ENCODE peak calls at places on chromosome 11, in four cellular contexts. R, J, K and W are unnamed samples.

GRCh38 chr11:73530109-73530508 is 67.8 kb downstream of the FAM168A start:
- DNase-seq in R (peak), J (no peak), K (peak), W (no peak)

GRCh38 chr11:35810045-35810444 is 133.8 kb upstream of the LDLRAD3 start:
- DNase-seq in R (no peak), J (no peak), K (no peak), W (no peak)

GRCh38 chr11:11842426-11843008 is 745 bp downstream of the USP47 start:
- DNase-seq in R (peak), J (peak), K (peak), W (peak)

GRCh38 chr11:43579171-43579918 is 101.2 kb upstream of the HSD17B12 start:
- DNase-seq in R (peak), J (no peak), K (no peak), W (no peak)

GRCh38 chr11:10654211-10655150 is 39.1 kb downstream of the IRAG1 start:
- DNase-seq in R (peak), J (no peak), K (peak), W (no peak)

GRCh38 chr11:78841451-78842060 is 266.9 kb upstream of the NARS2 start:
- DNase-seq in R (peak), J (peak), K (no peak), W (no peak)

GRCh38 chr11:44005956-44006355 is 41.8 kb upstream of the ACCSL start:
- DNase-seq in R (no peak), J (no peak), K (no peak), W (no peak)

GRCh38 chr11:37527545-37527944 is 929.5 kb upstream of the RAG2 start:
- DNase-seq in R (no peak), J (no peak), K (no peak), W (no peak)

GRCh38 chr11:12157241-12157661 is 46.9 kb downstream of the MICAL2 start:
- DNase-seq in R (no peak), J (no peak), K (peak), W (peak)

GRCh38 chr11:108592591-108593213 is 866 bp downstream of the EXPH5 start:
- DNase-seq in R (peak), J (no peak), K (no peak), W (no peak)

GRCh38 chr11:64353101-64353738 is 5.7 kb upstream of the RPS6KA4 start:
- DNase-seq in R (no peak), J (no peak), K (no peak), W (no peak)

GRCh38 chr11:112620621-112621394 is 340.4 kb upstream of the NCAM1 start:
- DNase-seq in R (peak), J (peak), K (peak), W (no peak)

GRCh38 chr11:117724621-117725020 is 72.4 kb downstream of the DSCAML1 start:
- DNase-seq in R (no peak), J (no peak), K (no peak), W (no peak)

GRCh38 chr11:76800466-76801200 is 17.5 kb downstream of the TSKU start:
- DNase-seq in R (no peak), J (no peak), K (no peak), W (no peak)

GRCh38 chr11:72179804-72180396 is 12.0 kb upstream of the FOLR1 start:
- DNase-seq in R (no peak), J (no peak), K (no peak), W (no peak)

GRCh38 chr11:1487091-1487850 is 692 bp upstream of the MOB2 start:
- DNase-seq in R (no peak), J (no peak), K (no peak), W (no peak)

GRCh38 chr11:67245046-67245445 is 21.2 kb upstream of the GRK2 start:
- DNase-seq in R (no peak), J (no peak), K (no peak), W (no peak)

GRCh38 chr11:544817-545166 is 7.5 kb downstream of the LRRC56 start:
- DNase-seq in R (no peak), J (no peak), K (no peak), W (no peak)

GRCh38 chr11:76769071-76769560 is 14.0 kb upstream of the TSKU start:
- DNase-seq in R (no peak), J (no peak), K (peak), W (no peak)

GRCh38 chr11:19806251-19806650 is 93.6 kb downstream of the NAV2 start:
- DNase-seq in R (no peak), J (no peak), K (no peak), W (no peak)

GRCh38 chr11:76698321-76699043 is 27.9 kb upstream of the LRRC32 start:
- DNase-seq in R (peak), J (no peak), K (no peak), W (no peak)

GRCh38 chr11:36311926-36312592 is 16.0 kb downstream of the PRR5L start:
- DNase-seq in R (peak), J (no peak), K (no peak), W (no peak)

GRCh38 chr11:12362857-12363256 is 14.5 kb upstream of the PARVA start:
- DNase-seq in R (no peak), J (no peak), K (no peak), W (no peak)

GRCh38 chr11:75673977-75674582 is 5.2 kb upstream of the MAP6 start:
- DNase-seq in R (peak), J (no peak), K (peak), W (peak)

GRCh38 chr11:11620966-11621880 is 582 bp downstream of the GALNT18 start:
- DNase-seq in R (peak), J (no peak), K (peak), W (no peak)

GRCh38 chr11:7670631-7671030 is 2.7 kb downstream of the CYB5R2 start:
- DNase-seq in R (peak), J (no peak), K (no peak), W (no peak)

GRCh38 chr11:3147257-3147619 is 17.9 kb downstream of the OSBPL5 start:
- DNase-seq in R (no peak), J (no peak), K (no peak), W (no peak)

GRCh38 chr11:43706631-43707030 is 26.1 kb downstream of the HSD17B12 start:
- DNase-seq in R (no peak), J (no peak), K (no peak), W (no peak)

GRCh38 chr11:72807789-72808188 is 6.4 kb upstream of the ATG16L2 start:
- DNase-seq in R (no peak), J (no peak), K (no peak), W (no peak)

GRCh38 chr11:82790723-82791487 is 57.2 kb upstream of the FAM181B start:
- DNase-seq in R (no peak), J (no peak), K (no peak), W (no peak)

GRCh38 chr11:117980280-117980679 is 5.9 kb upstream of the IL10RA start:
- DNase-seq in R (peak), J (no peak), K (no peak), W (no peak)

GRCh38 chr11:127023991-127024390 is 23.4 kb upstream of the KIRREL3 start:
- DNase-seq in R (peak), J (no peak), K (no peak), W (no peak)

GRCh38 chr11:47348131-47348802 is 4.2 kb downstream of the MYBPC3 start:
- DNase-seq in R (no peak), J (no peak), K (no peak), W (no peak)

GRCh38 chr11:75625970-75626691 is 42.7 kb downstream of the MAP6 start:
- DNase-seq in R (peak), J (peak), K (peak), W (peak)

GRCh38 chr11:33507967-33508366 is 192.7 kb downstream of the C11orf91 start:
- DNase-seq in R (peak), J (no peak), K (peak), W (no peak)

GRCh38 chr11:30433831-30434230 is 110.9 kb downstream of the ARL14EP start:
- DNase-seq in R (no peak), J (no peak), K (no peak), W (no peak)

GRCh38 chr11:8785998-8786397 is 103.4 kb downstream of the RPL27A start:
- DNase-seq in R (no peak), J (no peak), K (no peak), W (no peak)

GRCh38 chr11:27722117-27722844 is 22.0 kb upstream of the BDNF start:
- DNase-seq in R (peak), J (no peak), K (peak), W (no peak)

GRCh38 chr11:27722945-27723344 is 22.7 kb upstream of the BDNF start:
- DNase-seq in R (no peak), J (no peak), K (peak), W (no peak)

GRCh38 chr11:27720277-27720830 is 20.1 kb upstream of the BDNF start:
- DNase-seq in R (peak), J (no peak), K (peak), W (no peak)

GRCh38 chr11:27719575-27719925 is 19.3 kb upstream of the BDNF start:
- DNase-seq in R (no peak), J (no peak), K (no peak), W (no peak)

GRCh38 chr11:27721505-27722116 is 21.4 kb upstream of the BDNF start:
- DNase-seq in R (no peak), J (no peak), K (no peak), W (no peak)
- H3K4me3 ChIP-seq in R (peak), J (peak), K (peak), W (peak)

GRCh38 chr11:122360875-122361274 is 244.9 kb upstream of the BLID start:
- DNase-seq in R (no peak), J (no peak), K (no peak), W (no peak)
- TF ChIP-seq CTCF in R (no peak), J (no peak), K (no peak), W (no peak)

GRCh38 chr11:18393581-18394299 is 623 bp upstream of the LDHA start:
- DNase-seq in R (no peak), J (no peak), K (no peak), W (no peak)
- H3K4me3 ChIP-seq in R (peak), J (peak), K (peak), W (no peak)

GRCh38 chr11:124072147-124072546 is 31.0 kb upstream of the OR10G7 start:
- DNase-seq in R (no peak), J (no peak), K (no peak), W (no peak)

GRCh38 chr11:124070906-124071621 is 29.9 kb upstream of the OR10G7 start:
- DNase-seq in R (peak), J (peak), K (peak), W (peak)

GRCh38 chr11:124068711-124069110 is 27.6 kb upstream of the OR10G7 start:
- DNase-seq in R (no peak), J (no peak), K (no peak), W (no peak)

GRCh38 chr11:124071622-124071948 is 30.5 kb upstream of the OR10G7 start:
- DNase-seq in R (no peak), J (no peak), K (no peak), W (no peak)

DNA sequence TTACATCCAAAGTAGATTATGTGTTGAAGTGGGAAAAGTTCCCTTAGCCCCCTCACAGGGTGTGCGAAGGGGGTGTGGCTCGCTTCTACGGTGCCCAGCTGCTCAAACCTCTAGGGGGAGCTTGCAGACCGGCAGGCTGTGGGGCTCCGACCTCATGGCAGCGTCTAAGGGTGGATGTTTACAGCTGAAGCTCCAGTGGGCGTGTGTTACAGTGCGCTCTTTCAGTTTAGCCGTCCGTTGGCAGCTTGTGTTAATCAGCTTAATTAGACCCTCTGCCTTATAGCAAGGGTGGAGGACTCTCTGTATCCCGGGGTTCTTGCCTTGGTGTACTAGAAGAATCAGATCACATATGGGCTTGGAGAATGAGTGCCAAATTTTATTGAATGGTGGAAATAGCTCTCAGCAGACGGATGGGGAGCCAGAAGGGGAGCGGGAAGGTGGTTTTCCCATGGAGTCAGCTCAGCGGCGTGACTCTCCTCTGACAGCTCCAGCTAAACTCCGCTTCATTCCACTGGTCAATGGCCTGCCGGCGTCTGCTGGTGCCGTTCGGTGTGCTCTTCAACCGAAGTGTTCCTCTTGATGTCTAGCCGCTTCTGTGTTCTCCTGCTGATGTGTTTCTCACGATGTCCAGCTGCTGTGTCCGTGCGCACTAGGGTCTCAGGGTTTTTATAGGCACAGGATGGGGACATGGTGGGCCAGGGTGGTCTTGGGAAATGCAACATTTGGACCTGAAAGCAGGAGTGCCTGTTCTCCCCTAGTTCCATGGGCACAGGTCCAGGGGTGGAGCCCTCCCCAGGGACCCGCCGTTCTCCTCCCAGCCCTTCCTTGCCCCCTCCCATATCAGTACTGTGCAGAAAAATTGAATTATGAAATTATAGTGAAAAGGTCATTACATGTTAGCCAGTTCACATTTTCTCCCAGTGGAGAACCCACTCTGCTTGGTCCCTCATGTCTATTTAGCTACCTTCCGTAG is 28.6 kb upstream of the OR10G7 start:
- DNase-seq in R (peak), J (no peak), K (peak), W (peak)
- TF ChIP-seq CTCF in R (peak), J (peak), K (peak), W (peak)

GRCh38 chr11:65430406-65431217 is 8.0 kb downstream of the NEAT1 start:
- DNase-seq in R (peak), J (no peak), K (peak), W (peak)
- H3K4me3 ChIP-seq in R (peak), J (peak), K (peak), W (peak)

GRCh38 chr11:58285483-58286040 is 17.5 kb upstream of the OR10W1 start:
- DNase-seq in R (no peak), J (no peak), K (no peak), W (no peak)

GRCh38 chr11:58289266-58289665 is 21.2 kb upstream of the OR10W1 start:
- DNase-seq in R (no peak), J (no peak), K (no peak), W (no peak)

GRCh38 chr11:58292017-58292416 is 24.0 kb upstream of the OR10W1 start:
- DNase-seq in R (no peak), J (no peak), K (no peak), W (no peak)

GRCh38 chr11:58286249-58286648 is 18.2 kb upstream of the OR10W1 start:
- DNase-seq in R (peak), J (peak), K (peak), W (no peak)
- TF ChIP-seq CTCF in R (peak), J (peak), K (peak), W (peak)

GRCh38 chr11:5691963-5692358 is 2.4 kb downstream of the TRIM22 start:
- DNase-seq in R (no peak), J (no peak), K (no peak), W (no peak)
- H3K4me3 ChIP-seq in R (no peak), J (no peak), K (no peak), W (no peak)

GRCh38 chr11:15216678-15217077 is 102.0 kb downstream of the INSC start:
- DNase-seq in R (peak), J (no peak), K (peak), W (no peak)
- TF ChIP-seq CTCF in R (peak), J (peak), K (peak), W (peak)